ENCODE peak calls at places on chromosomes 5 and 9, in five cellular contexts. S is amniotic epithelial cell, Z is LHCN-M2, I is neural crest cell, U is putamen. E is an unnamed sample.

GRCh38 chr5:125411163-125412050 is 665.0 kb upstream of the ZNF608 start:
- DNase-seq in S (peak; percentile 36), Z (peak; percentile 77), I (no peak), U (peak; percentile 57), E (peak; percentile 59)

GRCh38 chr5:178545941-178546674 is 44.1 kb downstream of the COL23A1 start:
- DNase-seq in S (no peak), Z (no peak), I (no peak), U (no peak), E (no peak)

GRCh38 chr5:136133416-136134383 is 1.1 kb downstream of the SMAD5 start:
- DNase-seq in S (peak; percentile 59), Z (peak; percentile 69), I (peak; percentile 32), U (peak; percentile 42), E (peak; percentile 44)

GRCh38 chr9:19922476-19923118 is 133.8 kb upstream of the SLC24A2 start:
- DNase-seq in S (peak; percentile 52), Z (peak; percentile 78), I (no peak), U (peak; percentile 88), E (peak; percentile 94)

GRCh38 chr5:170585278-170585677 is 81.5 kb downstream of the KCNIP1 start:
- DNase-seq in S (no peak), Z (no peak), I (no peak), U (no peak), E (no peak)

GRCh38 chr9:69809304-69809863 is 11.2 kb upstream of the CFAP95 start:
- DNase-seq in S (peak; percentile 11), Z (peak; percentile 36), I (no peak), U (no peak), E (no peak)

GRCh38 chr9:103837940-103838339 is 256.2 kb upstream of the SMC2 start:
- DNase-seq in S (no peak), Z (no peak), I (no peak), U (no peak), E (no peak)

GRCh38 chr5:95600557-95600956 is 19.3 kb upstream of the GPR150 start:
- DNase-seq in S (peak; percentile 13), Z (no peak), I (no peak), U (no peak), E (no peak)

GRCh38 chr5:56543431-56544385 is 271.6 kb upstream of the MAP3K1 start:
- DNase-seq in S (peak; percentile 79), Z (peak; percentile 3), I (no peak), U (no peak), E (no peak)

GRCh38 chr9:77469515-77470197 is 178.5 kb downstream of the GNA14 start:
- DNase-seq in S (peak; percentile 37), Z (no peak), I (no peak), U (no peak), E (no peak)

GRCh38 chr9:119268985-119269384 is 100.2 kb downstream of the BRINP1 start:
- DNase-seq in S (no peak), Z (no peak), I (no peak), U (no peak), E (no peak)

GRCh38 chr5:112308608-112309007 is 110.5 kb downstream of the EPB41L4A start:
- DNase-seq in S (no peak), Z (no peak), I (no peak), U (no peak), E (no peak)

GRCh38 chr5:38905516-38905915 is 59.7 kb downstream of the OSMR start:
- DNase-seq in S (peak; percentile 30), Z (peak; percentile 40), I (no peak), U (no peak), E (no peak)

GRCh38 chr9:130343445-130343918 is 77.9 kb downstream of the HMCN2 start:
- DNase-seq in S (no peak), Z (no peak), I (peak; percentile 72), U (no peak), E (no peak)

GRCh38 chr5:159242656-159243055 is 20.4 kb upstream of the UBLCP1 start:
- DNase-seq in S (no peak), Z (no peak), I (no peak), U (no peak), E (no peak)

GRCh38 chr5:105057001-105057436 is 1494.4 kb upstream of the NUDT12 start:
- DNase-seq in S (no peak), Z (no peak), I (no peak), U (no peak), E (no peak)

GRCh38 chr5:82010696-82011095 is 38.9 kb downstream of the ATG10 start:
- DNase-seq in S (no peak), Z (no peak), I (no peak), U (no peak), E (no peak)

GRCh38 chr9:99307846-99308245 is 85.8 kb downstream of the SEC61B start:
- DNase-seq in S (no peak), Z (no peak), I (no peak), U (no peak), E (no peak)

GRCh38 chr5:178309271-178310008 is 76.8 kb upstream of the PHYKPL start:
- DNase-seq in S (no peak), Z (no peak), I (no peak), U (no peak), E (no peak)

GRCh38 chr9:127074561-127075548 is 47.6 kb downstream of the ANGPTL2 start:
- DNase-seq in S (no peak), Z (no peak), I (no peak), U (peak; percentile 89), E (peak; percentile 90)

GRCh38 chr9:37529111-37529510 is 43.4 kb downstream of the POLR1E start:
- DNase-seq in S (no peak), Z (no peak), I (no peak), U (no peak), E (no peak)

GRCh38 chr9:129319076-129319937 is 141.2 kb upstream of the IER5L start:
- DNase-seq in S (no peak), Z (no peak), I (no peak), U (no peak), E (peak; percentile 44)

GRCh38 chr5:139642213-139642612 is 5.9 kb upstream of the CXXC5 start:
- DNase-seq in S (no peak), Z (no peak), I (no peak), U (no peak), E (no peak)

GRCh38 chr5:167993771-167994170 is 297.7 kb upstream of the WWC1 start:
- DNase-seq in S (no peak), Z (no peak), I (no peak), U (no peak), E (no peak)

GRCh38 chr5:147971472-147971871 is 65.1 kb upstream of the C5orf46 start:
- DNase-seq in S (no peak), Z (no peak), I (no peak), U (no peak), E (no peak)

GRCh38 chr5:71802673-71803072 is 83.6 kb downstream of the CARTPT start:
- DNase-seq in S (no peak), Z (no peak), I (no peak), U (no peak), E (no peak)

GRCh38 chr5:98769006-98769255 is 4.5 kb upstream of the RGMB start:
- DNase-seq in S (no peak), Z (no peak), I (peak; percentile 80), U (peak; percentile 46), E (no peak)

GRCh38 chr5:160507181-160507811 is 85.6 kb downstream of the PTTG1 start:
- DNase-seq in S (peak; percentile 63), Z (peak; percentile 70), I (no peak), U (peak; percentile 24), E (peak; percentile 24)

GRCh38 chr5:130514984-130515690 is 610.9 kb downstream of the CHSY3 start:
- DNase-seq in S (peak; percentile 72), Z (peak; percentile 93), I (no peak), U (no peak), E (no peak)

GRCh38 chr5:36079200-36079761 is 12.6 kb upstream of the UGT3A2 start:
- DNase-seq in S (peak; percentile 50), Z (peak; percentile 53), I (peak; percentile 12), U (peak; percentile 12), E (peak; percentile 62)

GRCh38 chr9:79026311-79026710 is 545.5 kb upstream of the TLE4 start:
- DNase-seq in S (no peak), Z (peak; percentile 60), I (no peak), U (no peak), E (no peak)

GRCh38 chr9:116002624-116003023 is 151.0 kb upstream of the PAPPA start:
- DNase-seq in S (peak; percentile 35), Z (peak; percentile 84), I (no peak), U (no peak), E (no peak)